ENCODE peak calls at places on chromosomes 3 and 15, in six cellular contexts. E is ovary, I is body of pancreas, T is adrenal gland, Z is lower leg skin, L is H1. B is an unnamed sample.

GRCh38 chr3:33377931-33378330 is 62.3 kb downstream of the UBP1 start:
- DNase-seq in E (no peak), I (no peak), T (no peak), Z (no peak), L (no peak), B (peak)

GRCh38 chr15:67063689-67064606 is 1.5 kb upstream of the SMAD3 start:
- DNase-seq in E (no peak), I (peak), T (no peak), Z (no peak), L (peak), B (no peak)

GRCh38 chr15:67833504-67834248 is 6.2 kb downstream of the RNU6-1 start:
- DNase-seq in E (peak), I (no peak), T (no peak), Z (peak), L (peak), B (no peak)

GRCh38 chr3:50100956-50101845 is 12.5 kb downstream of the RBM5 start:
- DNase-seq in E (no peak), I (no peak), T (no peak), Z (no peak), L (no peak), B (no peak)

GRCh38 chr3:192772495-192772894 is 45.2 kb upstream of the FGF12 start:
- DNase-seq in E (no peak), I (no peak), T (peak), Z (no peak), L (peak), B (peak)

GRCh38 chr3:196198771-196199753 is 12.1 kb downstream of the ZDHHC19 start:
- DNase-seq in E (peak), I (no peak), T (no peak), Z (no peak), L (no peak), B (no peak)

GRCh38 chr3:187630421-187630820 is 39.8 kb downstream of the SST start:
- DNase-seq in E (no peak), I (no peak), T (no peak), Z (no peak), L (no peak), B (no peak)

GRCh38 chr3:140765246-140765645 is 87.4 kb downstream of the TRIM42 start:
- DNase-seq in E (no peak), I (no peak), T (no peak), Z (no peak), L (peak), B (no peak)

GRCh38 chr3:9732080-9732752 is 681 bp downstream of the BRPF1 start:
- DNase-seq in E (no peak), I (no peak), T (peak), Z (no peak), L (peak), B (no peak)

GRCh38 chr3:114841515-114841914 is 305.6 kb downstream of the ZBTB20 start:
- DNase-seq in E (no peak), I (no peak), T (no peak), Z (no peak), L (no peak), B (no peak)

GRCh38 chr15:95259513-95259912 is 1028.2 kb downstream of the MCTP2 start:
- DNase-seq in E (peak), I (peak), T (peak), Z (peak), L (peak), B (peak)

GRCh38 chr3:134333522-134334181 is 40.6 kb downstream of the AMOTL2 start:
- DNase-seq in E (no peak), I (no peak), T (no peak), Z (peak), L (no peak), B (no peak)

GRCh38 chr15:45393851-45394250 is 15.5 kb upstream of the GATM start:
- DNase-seq in E (no peak), I (peak), T (no peak), Z (no peak), L (no peak), B (no peak)

GRCh38 chr3:87710511-87710910 is 348.3 kb downstream of the CGGBP1 start:
- DNase-seq in E (no peak), I (no peak), T (no peak), Z (no peak), L (no peak), B (no peak)

GRCh38 chr3:177807150-177807875 is 610.0 kb upstream of the TBL1XR1 start:
- DNase-seq in E (no peak), I (no peak), T (no peak), Z (no peak), L (no peak), B (no peak)

GRCh38 chr3:87167634-87168456 is 59.3 kb upstream of the CHMP2B start:
- DNase-seq in E (peak), I (peak), T (no peak), Z (no peak), L (no peak), B (no peak)

GRCh38 chr3:5232570-5232969 is 45.1 kb downstream of the EDEM1 start:
- DNase-seq in E (no peak), I (no peak), T (peak), Z (no peak), L (no peak), B (no peak)

GRCh38 chr3:170728181-170728580 is 141.8 kb downstream of the RPL22L1 start:
- DNase-seq in E (no peak), I (no peak), T (no peak), Z (no peak), L (no peak), B (no peak)

GRCh38 chr3:175260145-175260794 is 401.1 kb downstream of the NAALADL2 start:
- DNase-seq in E (no peak), I (no peak), T (no peak), Z (no peak), L (no peak), B (no peak)

GRCh38 chr3:32872487-32873382 is 54.9 kb downstream of the TRIM71 start:
- DNase-seq in E (peak), I (peak), T (peak), Z (no peak), L (no peak), B (no peak)

GRCh38 chr15:40082195-40082868 is 26.3 kb downstream of the BMF start:
- DNase-seq in E (no peak), I (no peak), T (no peak), Z (no peak), L (no peak), B (no peak)

GRCh38 chr3:97197830-97198229 is 383.4 kb downstream of the EPHA6 start:
- DNase-seq in E (no peak), I (no peak), T (no peak), Z (no peak), L (no peak), B (no peak)

GRCh38 chr3:14209596-14210280 is 31.1 kb downstream of the LSM3 start:
- DNase-seq in E (no peak), I (no peak), T (no peak), Z (no peak), L (no peak), B (no peak)

GRCh38 chr3:63679181-63679580 is 26.7 kb downstream of the SNTN start:
- DNase-seq in E (no peak), I (no peak), T (no peak), Z (no peak), L (no peak), B (no peak)

GRCh38 chr3:71629289-71630252 is 46.0 kb upstream of the FOXP1 start:
- DNase-seq in E (no peak), I (no peak), T (peak), Z (no peak), L (no peak), B (no peak)

GRCh38 chr3:114562557-114562956 is 268.7 kb downstream of the TIGIT start:
- DNase-seq in E (no peak), I (no peak), T (no peak), Z (no peak), L (no peak), B (no peak)

GRCh38 chr3:21913791-21914190 is 162.8 kb upstream of the ZNF385D start:
- DNase-seq in E (no peak), I (no peak), T (no peak), Z (no peak), L (no peak), B (no peak)

GRCh38 chr15:99703603-99704443 is 29.4 kb downstream of the LYSMD4 start:
- DNase-seq in E (peak), I (peak), T (no peak), Z (no peak), L (no peak), B (no peak)

GRCh38 chr3:149813367-149814281 is 609 bp downstream of the RNF13 start:
- DNase-seq in E (peak), I (peak), T (peak), Z (no peak), L (peak), B (no peak)

GRCh38 chr3:57977755-57978715 is 30.2 kb upstream of the FLNB start:
- DNase-seq in E (no peak), I (no peak), T (no peak), Z (no peak), L (no peak), B (no peak)

GRCh38 chr3:57971975-57972374 is 36.2 kb upstream of the FLNB start:
- DNase-seq in E (no peak), I (no peak), T (no peak), Z (no peak), L (no peak), B (no peak)

GRCh38 chr3:57973715-57974477 is 34.3 kb upstream of the FLNB start:
- DNase-seq in E (no peak), I (no peak), T (no peak), Z (no peak), L (no peak), B (no peak)

GRCh38 chr3:57972421-57973111 is 35.7 kb upstream of the FLNB start:
- DNase-seq in E (no peak), I (no peak), T (no peak), Z (no peak), L (no peak), B (no peak)

DNA sequence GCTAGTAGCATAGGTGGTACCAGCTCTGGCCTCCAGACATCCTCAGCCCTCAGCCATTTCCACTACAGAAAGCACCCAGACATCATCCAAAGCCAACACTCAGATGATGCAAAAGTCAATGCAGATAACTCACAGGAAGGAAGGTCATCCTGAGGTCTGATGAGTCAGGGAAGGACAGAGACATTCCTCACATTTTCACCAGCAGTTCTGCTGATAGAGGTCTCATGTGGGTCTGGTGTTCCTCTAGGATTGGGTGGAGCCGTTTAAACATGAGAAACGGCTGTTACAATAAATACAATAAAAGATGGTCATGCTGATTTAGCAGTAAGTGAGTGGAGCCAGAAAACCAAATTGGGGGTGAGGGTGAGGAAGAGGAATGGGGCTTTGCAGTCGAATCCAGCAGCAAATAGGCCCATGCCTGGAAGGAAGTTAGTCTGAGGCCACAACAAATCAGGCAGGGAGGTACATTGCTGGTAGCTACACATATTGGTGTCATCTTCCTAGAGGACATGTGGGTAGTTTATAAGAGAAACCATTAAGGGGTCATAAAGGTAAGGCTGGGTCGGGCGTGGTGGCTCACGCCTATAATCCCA is 33.3 kb upstream of the FLNB start:
- DNase-seq in E (no peak), I (no peak), T (peak), Z (no peak), L (no peak), B (peak)
- TF ChIP-seq POLR2A in E (no peak), I (no peak), T (no peak), Z (no peak), L (no peak), B (no peak)

DNA sequence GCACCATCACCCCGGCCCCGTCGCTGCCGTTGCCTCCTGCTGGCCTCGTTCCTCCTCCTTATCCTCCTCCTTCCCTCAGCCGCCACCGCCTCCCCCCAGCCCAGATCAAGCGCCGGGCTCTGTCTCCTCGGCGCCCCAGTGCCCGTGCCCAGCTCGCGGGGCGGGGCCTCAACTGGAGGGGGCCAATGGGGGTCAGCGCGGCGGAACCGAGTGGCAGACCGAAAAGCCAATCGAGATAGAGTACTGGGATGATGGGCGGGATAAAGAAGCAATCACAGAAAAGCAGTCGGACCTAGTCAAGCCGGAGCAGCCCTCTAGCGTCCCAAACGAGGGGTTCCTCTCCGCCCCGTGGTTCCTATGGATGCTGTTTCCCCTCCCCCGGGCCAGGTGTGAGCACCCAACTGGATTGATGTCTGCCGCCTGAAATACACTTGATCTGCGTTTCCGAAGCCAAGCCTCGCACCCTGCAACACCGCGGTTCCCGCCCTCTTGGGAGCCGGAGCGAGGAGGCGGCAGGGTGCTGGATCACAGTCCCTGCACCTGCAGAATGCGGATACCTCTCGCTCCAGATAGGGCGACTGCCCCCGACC is at the start of gene FRMD5:
- DNase-seq in E (peak), I (peak), T (peak), Z (peak), L (peak), B (peak)
- TF ChIP-seq POLR2A in E (no peak), I (no peak), T (peak), Z (no peak), L (peak), B (peak)

GRCh38 chr15:77544162-77544561 is 88.5 kb downstream of the LINGO1 start:
- DNase-seq in E (no peak), I (no peak), T (no peak), Z (no peak), L (no peak), B (no peak)

GRCh38 chr15:77542491-77543001 is 90.2 kb downstream of the LINGO1 start:
- DNase-seq in E (no peak), I (no peak), T (no peak), Z (no peak), L (no peak), B (peak)

GRCh38 chr15:77545058-77545457 is 87.7 kb downstream of the LINGO1 start:
- DNase-seq in E (no peak), I (no peak), T (no peak), Z (no peak), L (no peak), B (no peak)

GRCh38 chr15:77541421-77542181 is 91.1 kb downstream of the LINGO1 start:
- DNase-seq in E (peak), I (no peak), T (no peak), Z (no peak), L (no peak), B (no peak)

GRCh38 chr15:77543159-77543882 is 89.4 kb downstream of the LINGO1 start:
- DNase-seq in E (peak), I (peak), T (peak), Z (peak), L (peak), B (peak)
- TF ChIP-seq POLR2A in E (peak), I (peak), T (no peak), Z (no peak), L (no peak), B (peak)

GRCh38 chr3:58175429-58176184 is 35.2 kb downstream of the DNASE1L3 start:
- DNase-seq in E (peak), I (peak), T (no peak), Z (no peak), L (peak), B (no peak)
- TF ChIP-seq POLR2A in E (no peak), I (peak), T (no peak), Z (no peak), L (no peak), B (no peak)

GRCh38 chr3:142077859-142078500 is 71.4 kb downstream of the TFDP2 start:
- DNase-seq in E (no peak), I (no peak), T (no peak), Z (no peak), L (no peak), B (no peak)
- TF ChIP-seq POLR2A in E (no peak), I (no peak), T (no peak), Z (no peak), L (no peak), B (no peak)

B was measured in H54.